ENCODE peak calls at places on chromosome 22, in seven cellular contexts. Z is activated T-cell treated with anti-CD3 and anti-CD28 coated beads for 48 hours, M is WERI-Rb-1, E is HEK293T, D is Ammon's horn, O is brain microvascular endothelial cell, R is PC-9. K is an unnamed sample.

GRCh38 chr22:50581950-50582561 is 593 bp downstream of the CHKB start:
- DNase-seq in Z (peak; percentile 37), M (no peak), E (peak; percentile 28), D (peak; percentile 35), O (no peak), R (no peak), K (no peak)

GRCh38 chr22:21961127-21961867 is 8.6 kb upstream of the PPM1F start:
- DNase-seq in Z (no peak), M (no peak), E (no peak), D (no peak), O (no peak), R (no peak), K (no peak)

GRCh38 chr22:33418483-33418882 is 360.3 kb upstream of the SYN3 start:
- DNase-seq in Z (no peak), M (peak; percentile 31), E (no peak), D (no peak), O (no peak), R (no peak), K (no peak)

GRCh38 chr22:31124811-31125465 is 2.2 kb downstream of the INPP5J start:
- DNase-seq in Z (no peak), M (no peak), E (no peak), D (no peak), O (no peak), R (no peak), K (no peak)

GRCh38 chr22:24090581-24090980 is 79.5 kb downstream of the CABIN1 start:
- DNase-seq in Z (no peak), M (no peak), E (no peak), D (no peak), O (no peak), R (no peak), K (no peak)

GRCh38 chr22:21865041-21865440 is 2.4 kb downstream of the MAPK1 start:
- DNase-seq in Z (peak; percentile 21), M (no peak), E (no peak), D (peak; percentile 72), O (peak; percentile 79), R (no peak), K (no peak)

GRCh38 chr22:24506802-24507438 is 11.8 kb downstream of the UPB1 start:
- DNase-seq in Z (no peak), M (no peak), E (no peak), D (no peak), O (no peak), R (no peak), K (no peak)

GRCh38 chr22:50032941-50033601 is 20.5 kb upstream of the IL17REL start:
- DNase-seq in Z (no peak), M (no peak), E (no peak), D (no peak), O (no peak), R (no peak), K (no peak)

GRCh38 chr22:23180893-23181762 is 819 bp downstream of the BCR start:
- DNase-seq in Z (peak; percentile 16), M (no peak), E (no peak), D (no peak), O (no peak), R (no peak), K (no peak)

GRCh38 chr22:22752556-22753477 is 108.4 kb downstream of the GGTLC2 start:
- DNase-seq in Z (no peak), M (no peak), E (no peak), D (peak; percentile 20), O (no peak), R (no peak), K (no peak)

GRCh38 chr22:47476226-47476625 is 713.8 kb downstream of the TBC1D22A start:
- DNase-seq in Z (no peak), M (no peak), E (no peak), D (no peak), O (no peak), R (no peak), K (no peak)

GRCh38 chr22:41560095-41560487 is 719 bp upstream of the CSDC2 start:
- DNase-seq in Z (no peak), M (no peak), E (no peak), D (no peak), O (no peak), R (no peak), K (no peak)

GRCh38 chr22:44667829-44668189 is 34.2 kb upstream of the PRR5 start:
- DNase-seq in Z (no peak), M (no peak), E (no peak), D (no peak), O (no peak), R (no peak), K (no peak)

GRCh38 chr22:46806789-46807188 is 44.3 kb downstream of the TBC1D22A start:
- DNase-seq in Z (no peak), M (no peak), E (no peak), D (no peak), O (no peak), R (no peak), K (no peak)

GRCh38 chr22:38352436-38352835 is 35.2 kb upstream of the CSNK1E start:
- DNase-seq in Z (no peak), M (no peak), E (no peak), D (no peak), O (no peak), R (no peak), K (no peak)

GRCh38 chr22:42364641-42365336 is 67.4 kb downstream of the NFAM1 start:
- DNase-seq in Z (no peak), M (no peak), E (no peak), D (no peak), O (peak; percentile 9), R (no peak), K (no peak)

GRCh38 chr22:31089101-31090100 is 8.3 kb downstream of the SMTN start:
- DNase-seq in Z (no peak), M (peak; percentile 72), E (peak; percentile 77), D (peak; percentile 73), O (no peak), R (no peak), K (no peak)

GRCh38 chr22:45516923-45517675 is 14.4 kb downstream of the FBLN1 start:
- DNase-seq in Z (no peak), M (no peak), E (no peak), D (no peak), O (peak; percentile 65), R (peak; percentile 93), K (no peak)

GRCh38 chr22:24391836-24392217 is 35.6 kb upstream of the ADORA2A start:
- DNase-seq in Z (no peak), M (no peak), E (no peak), D (no peak), O (peak; percentile 72), R (no peak), K (no peak)

GRCh38 chr22:47042116-47042825 is 279.8 kb downstream of the TBC1D22A start:
- DNase-seq in Z (no peak), M (no peak), E (no peak), D (no peak), O (no peak), R (no peak), K (no peak)

GRCh38 chr22:43643362-43643761 is 168.7 kb downstream of the EFCAB6 start:
- DNase-seq in Z (no peak), M (no peak), E (no peak), D (peak; percentile 87), O (no peak), R (no peak), K (no peak)

GRCh38 chr22:26394787-26395186 is 34.3 kb upstream of the ASPHD2 start:
- DNase-seq in Z (no peak), M (no peak), E (no peak), D (no peak), O (no peak), R (no peak), K (no peak)

GRCh38 chr22:41782316-41782715 is 18.2 kb upstream of the CCDC134 start:
- DNase-seq in Z (no peak), M (peak; percentile 19), E (no peak), D (no peak), O (no peak), R (no peak), K (no peak)

GRCh38 chr22:41910050-41910598 is 4.8 kb downstream of the SHISA8 start:
- DNase-seq in Z (no peak), M (no peak), E (no peak), D (no peak), O (no peak), R (no peak), K (no peak)

GRCh38 chr22:35648066-35649025 is at the start of gene APOL6:
- DNase-seq in Z (peak; percentile 49), M (no peak), E (no peak), D (peak; percentile 57), O (peak; percentile 56), R (peak; percentile 48), K (no peak)

GRCh38 chr22:38789606-38790005 is 4.3 kb downstream of the DNAL4 start:
- DNase-seq in Z (no peak), M (no peak), E (no peak), D (no peak), O (no peak), R (no peak), K (no peak)

GRCh38 chr22:37079668-37080171 is 28.2 kb downstream of the KCTD17 start:
- DNase-seq in Z (peak; percentile 76), M (no peak), E (no peak), D (no peak), O (peak; percentile 21), R (peak; percentile 63), K (no peak)

GRCh38 chr22:36366291-36366708 is 21.5 kb downstream of the MYH9 start:
- DNase-seq in Z (no peak), M (no peak), E (no peak), D (no peak), O (no peak), R (no peak), K (no peak)

GRCh38 chr22:46854125-46854870 is 91.8 kb downstream of the TBC1D22A start:
- DNase-seq in Z (no peak), M (peak; percentile 61), E (no peak), D (peak; percentile 62), O (peak; percentile 14), R (no peak), K (no peak)

GRCh38 chr22:38505595-38506117 is 455 bp downstream of the DDX17 start:
- DNase-seq in Z (peak; percentile 46), M (peak; percentile 55), E (peak; percentile 69), D (peak; percentile 73), O (peak; percentile 23), R (no peak), K (no peak)

GRCh38 chr22:30270841-30271240 is 4.2 kb upstream of the OSM start:
- DNase-seq in Z (no peak), M (no peak), E (no peak), D (peak; percentile 79), O (peak; percentile 73), R (no peak), K (no peak)

GRCh38 chr22:46105494-46106278 is 44.6 kb upstream of the PPARA start:
- DNase-seq in Z (no peak), M (no peak), E (no peak), D (no peak), O (peak; percentile 27), R (peak; percentile 86), K (no peak)

GRCh38 chr22:49437356-49437755 is 390.3 kb downstream of the BRD1 start:
- DNase-seq in Z (no peak), M (no peak), E (no peak), D (no peak), O (no peak), R (no peak), K (no peak)

GRCh38 chr22:47750086-47750485 is 987.6 kb downstream of the TBC1D22A start:
- DNase-seq in Z (no peak), M (no peak), E (no peak), D (no peak), O (no peak), R (no peak), K (no peak)

K was measured in stimulated activated naive B cell treated with anti-CD40 and anti-IgM and Interleukin-4, amounts not matched to agents 10 μg/mL and 1 μg/mL and 100 μg/mL, for 72 hours.